ENCODE peak calls at places on chromosomes 13 and 19, in eight cellular contexts. One of them, this sample, is unnamed.

GRCh38 chr19:23823952-23824389 is 65.3 kb upstream of the ZNF681 start:
- DNase-seq in dorsolateral prefrontal cortex: no peak
- DNase-seq in thoracic aorta: no peak
- DNase-seq in PC-3: peak; percentile 20
- DNase-seq in AG09309: no peak
- DNase-seq in choroid plexus epithelial cell: peak; percentile 11
- DNase-seq in hepatocyte: no peak
- DNase-seq in CD8-positive, alpha-beta T cell: no peak
- DNase-seq in this sample: no peak

GRCh38 chr13:23321534-23322241 is 111.8 kb downstream of the SACS start:
- DNase-seq in choroid plexus epithelial cell: peak; percentile 97
- DNase-seq in PC-3: peak; percentile 93
- DNase-seq in AG09309: peak; percentile 67
- DNase-seq in CD8-positive, alpha-beta T cell: no peak
- DNase-seq in dorsolateral prefrontal cortex: no peak
- DNase-seq in hepatocyte: peak; percentile 62
- DNase-seq in thoracic aorta: peak; percentile 63
- DNase-seq in this sample: peak; percentile 87

GRCh38 chr19:47036233-47036651 is 12.2 kb downstream of the TMEM160 start:
- DNase-seq in PC-3: peak; percentile 25
- DNase-seq in hepatocyte: peak; percentile 61
- DNase-seq in choroid plexus epithelial cell: no peak
- DNase-seq in dorsolateral prefrontal cortex: no peak
- DNase-seq in CD8-positive, alpha-beta T cell: no peak
- DNase-seq in AG09309: no peak
- DNase-seq in thoracic aorta: no peak
- DNase-seq in this sample: no peak

GRCh38 chr13:66618702-66619101 is 611.4 kb downstream of the PCDH9 start:
- DNase-seq in dorsolateral prefrontal cortex: no peak
- DNase-seq in CD8-positive, alpha-beta T cell: no peak
- DNase-seq in hepatocyte: peak; percentile 62
- DNase-seq in PC-3: peak; percentile 50
- DNase-seq in thoracic aorta: no peak
- DNase-seq in choroid plexus epithelial cell: peak; percentile 76
- DNase-seq in AG09309: no peak
- DNase-seq in this sample: peak; percentile 22

GRCh38 chr19:1112254-1113208 is 8.7 kb downstream of the GPX4 start:
- DNase-seq in hepatocyte: no peak
- DNase-seq in thoracic aorta: no peak
- DNase-seq in choroid plexus epithelial cell: no peak
- DNase-seq in PC-3: no peak
- DNase-seq in AG09309: no peak
- DNase-seq in dorsolateral prefrontal cortex: no peak
- DNase-seq in CD8-positive, alpha-beta T cell: no peak
- DNase-seq in this sample: no peak

GRCh38 chr13:76745246-76746200 is 140.7 kb downstream of the KCTD12 start:
- DNase-seq in thoracic aorta: no peak
- DNase-seq in choroid plexus epithelial cell: peak; percentile 28
- DNase-seq in hepatocyte: no peak
- DNase-seq in PC-3: no peak
- DNase-seq in dorsolateral prefrontal cortex: no peak
- DNase-seq in AG09309: no peak
- DNase-seq in CD8-positive, alpha-beta T cell: no peak
- DNase-seq in this sample: no peak

GRCh38 chr19:45885556-45886426 is at the start of gene IRF2BP1:
- DNase-seq in hepatocyte: peak; percentile 97
- DNase-seq in choroid plexus epithelial cell: peak; percentile 95
- DNase-seq in PC-3: peak; percentile 87
- DNase-seq in AG09309: peak; percentile 70
- DNase-seq in thoracic aorta: peak; percentile 84
- DNase-seq in dorsolateral prefrontal cortex: peak; percentile 91
- DNase-seq in CD8-positive, alpha-beta T cell: peak; percentile 83
- DNase-seq in this sample: peak; percentile 80

GRCh38 chr19:1183543-1184172 is 9.6 kb upstream of the SBNO2 start:
- DNase-seq in CD8-positive, alpha-beta T cell: no peak
- DNase-seq in hepatocyte: peak; percentile 88
- DNase-seq in AG09309: no peak
- DNase-seq in dorsolateral prefrontal cortex: no peak
- DNase-seq in PC-3: peak; percentile 92
- DNase-seq in thoracic aorta: no peak
- DNase-seq in choroid plexus epithelial cell: no peak
- DNase-seq in this sample: no peak

GRCh38 chr13:113581871-113582270 is 2.7 kb upstream of the TFDP1 start:
- DNase-seq in hepatocyte: no peak
- DNase-seq in dorsolateral prefrontal cortex: no peak
- DNase-seq in PC-3: no peak
- DNase-seq in CD8-positive, alpha-beta T cell: no peak
- DNase-seq in choroid plexus epithelial cell: no peak
- DNase-seq in AG09309: no peak
- DNase-seq in thoracic aorta: no peak
- DNase-seq in this sample: no peak

GRCh38 chr19:39704181-39705044 is at the start of gene LGALS14:
- DNase-seq in CD8-positive, alpha-beta T cell: no peak
- DNase-seq in dorsolateral prefrontal cortex: no peak
- DNase-seq in choroid plexus epithelial cell: no peak
- DNase-seq in hepatocyte: peak; percentile 28
- DNase-seq in PC-3: no peak
- DNase-seq in AG09309: no peak
- DNase-seq in thoracic aorta: no peak
- DNase-seq in this sample: no peak

GRCh38 chr13:50236898-50237318 is 221.7 kb downstream of the KCNRG start:
- DNase-seq in PC-3: no peak
- DNase-seq in CD8-positive, alpha-beta T cell: no peak
- DNase-seq in dorsolateral prefrontal cortex: no peak
- DNase-seq in choroid plexus epithelial cell: peak; percentile 64
- DNase-seq in thoracic aorta: no peak
- DNase-seq in hepatocyte: no peak
- DNase-seq in AG09309: no peak
- DNase-seq in this sample: peak; percentile 55
- H3K4me3 ChIP-seq in PC-3: no peak overlapping the region
- H3K4me3 ChIP-seq in CD8-positive, alpha-beta T cell: no peak overlapping the region
- H3K4me3 ChIP-seq in dorsolateral prefrontal cortex: no peak overlapping the region
- H3K4me3 ChIP-seq in choroid plexus epithelial cell: no peak overlapping the region
- H3K4me3 ChIP-seq in thoracic aorta: peak overlapping the region; percentile 11
- H3K4me3 ChIP-seq in hepatocyte: no peak overlapping the region
- H3K4me3 ChIP-seq in AG09309: no peak overlapping the region
- H3K4me3 ChIP-seq in this sample: no peak overlapping the region

GRCh38 chr13:21033866-21034601 is 27.4 kb downstream of the LATS2 start:
- DNase-seq in dorsolateral prefrontal cortex: no peak
- DNase-seq in thoracic aorta: no peak
- DNase-seq in hepatocyte: no peak
- DNase-seq in CD8-positive, alpha-beta T cell: no peak
- DNase-seq in PC-3: peak; percentile 96
- DNase-seq in choroid plexus epithelial cell: no peak
- DNase-seq in AG09309: no peak
- DNase-seq in this sample: no peak
- TF ChIP-seq CTCF in dorsolateral prefrontal cortex: no peak
- TF ChIP-seq CTCF in thoracic aorta: no peak
- TF ChIP-seq CTCF in hepatocyte: no peak
- TF ChIP-seq CTCF in CD8-positive, alpha-beta T cell: no peak
- TF ChIP-seq CTCF in PC-3: no peak
- TF ChIP-seq CTCF in choroid plexus epithelial cell: no peak
- TF ChIP-seq CTCF in AG09309: no peak
- TF ChIP-seq CTCF in this sample: no peak

GRCh38 chr19:8576273-8576993 is 809 bp downstream of the MYO1F start:
- DNase-seq in thoracic aorta: no peak
- DNase-seq in dorsolateral prefrontal cortex: no peak
- DNase-seq in choroid plexus epithelial cell: no peak
- DNase-seq in CD8-positive, alpha-beta T cell: no peak
- DNase-seq in hepatocyte: no peak
- DNase-seq in AG09309: no peak
- DNase-seq in PC-3: peak; percentile 21
- DNase-seq in this sample: no peak
- H3K4me3 ChIP-seq in thoracic aorta: peak overlapping the region; percentile 62
- H3K4me3 ChIP-seq in dorsolateral prefrontal cortex: peak overlapping the region; percentile 38
- H3K4me3 ChIP-seq in choroid plexus epithelial cell: no peak overlapping the region
- H3K4me3 ChIP-seq in CD8-positive, alpha-beta T cell: peak overlapping the region; percentile 57
- H3K4me3 ChIP-seq in hepatocyte: no peak overlapping the region
- H3K4me3 ChIP-seq in AG09309: no peak overlapping the region
- H3K4me3 ChIP-seq in PC-3: no peak overlapping the region
- H3K4me3 ChIP-seq in this sample: no peak overlapping the region

GRCh38 chr19:15379996-15380647 is 535 bp upstream of the AKAP8 start:
- DNase-seq in hepatocyte: peak; percentile 75
- DNase-seq in choroid plexus epithelial cell: peak; percentile 42
- DNase-seq in dorsolateral prefrontal cortex: no peak
- DNase-seq in AG09309: no peak
- DNase-seq in thoracic aorta: no peak
- DNase-seq in PC-3: peak; percentile 67
- DNase-seq in CD8-positive, alpha-beta T cell: no peak
- DNase-seq in this sample: no peak
- TF ChIP-seq CTCF in hepatocyte: no peak
- TF ChIP-seq CTCF in choroid plexus epithelial cell: no peak
- TF ChIP-seq CTCF in dorsolateral prefrontal cortex: no peak
- TF ChIP-seq CTCF in AG09309: no peak
- TF ChIP-seq CTCF in thoracic aorta: no peak
- TF ChIP-seq CTCF in PC-3: no peak
- TF ChIP-seq CTCF in CD8-positive, alpha-beta T cell: no peak
- TF ChIP-seq CTCF in this sample: no peak

GRCh38 chr19:55178781-55179569 is 1.1 kb downstream of the SYT5 start:
- DNase-seq in dorsolateral prefrontal cortex: peak; percentile 79
- DNase-seq in choroid plexus epithelial cell: peak; percentile 90
- DNase-seq in thoracic aorta: no peak
- DNase-seq in AG09309: no peak
- DNase-seq in hepatocyte: peak; percentile 89
- DNase-seq in PC-3: peak; percentile 64
- DNase-seq in CD8-positive, alpha-beta T cell: peak; percentile 87
- DNase-seq in this sample: no peak
- H3K4me3 ChIP-seq in dorsolateral prefrontal cortex: peak overlapping the region; percentile 73
- H3K4me3 ChIP-seq in choroid plexus epithelial cell: peak overlapping the region; percentile 47
- H3K4me3 ChIP-seq in thoracic aorta: peak overlapping the region; percentile 65
- H3K4me3 ChIP-seq in AG09309: peak overlapping the region; percentile 40
- H3K4me3 ChIP-seq in hepatocyte: peak overlapping the region; percentile 68
- H3K4me3 ChIP-seq in PC-3: no peak overlapping the region
- H3K4me3 ChIP-seq in CD8-positive, alpha-beta T cell: peak overlapping the region; percentile 39
- H3K4me3 ChIP-seq in this sample: peak overlapping the region; percentile 11

GRCh38 chr19:57578487-57579205 is at the start of gene ZNF416:
- DNase-seq in PC-3: peak; percentile 99
- DNase-seq in thoracic aorta: peak; percentile 96
- DNase-seq in choroid plexus epithelial cell: peak; percentile 99
- DNase-seq in AG09309: peak; percentile 96
- DNase-seq in dorsolateral prefrontal cortex: peak; percentile 96
- DNase-seq in CD8-positive, alpha-beta T cell: peak; percentile 91
- DNase-seq in hepatocyte: peak; percentile 99
- DNase-seq in this sample: peak; percentile 96
- TF ChIP-seq CTCF in PC-3: peak; percentile 43
- TF ChIP-seq CTCF in thoracic aorta: no peak
- TF ChIP-seq CTCF in choroid plexus epithelial cell: peak; percentile 40
- TF ChIP-seq CTCF in AG09309: peak; percentile 22
- TF ChIP-seq CTCF in dorsolateral prefrontal cortex: peak; percentile 59
- TF ChIP-seq CTCF in CD8-positive, alpha-beta T cell: no peak
- TF ChIP-seq CTCF in hepatocyte: peak; percentile 16
- TF ChIP-seq CTCF in this sample: peak; percentile 9